ENCODE peak calls at places on chromosomes 4 and X, in four cellular contexts. One of them, this sample, is unnamed.

GRCh38 chrX:9578083-9578779 is 113.4 kb downstream of the TBL1X start:
- DNase-seq in SK-N-DZ: no peak
- DNase-seq in H7: no peak
- DNase-seq in cardiac muscle cell: peak
- DNase-seq in this sample: no peak

GRCh38 chr4:128979934-128980333 is 113.4 kb downstream of the SCLT1 start:
- DNase-seq in H7: no peak
- DNase-seq in SK-N-DZ: no peak
- DNase-seq in cardiac muscle cell: peak
- DNase-seq in this sample: no peak

GRCh38 chr4:185752881-185753280 is 59.1 kb downstream of the SORBS2 start:
- DNase-seq in cardiac muscle cell: no peak
- DNase-seq in H7: no peak
- DNase-seq in SK-N-DZ: no peak
- DNase-seq in this sample: no peak

GRCh38 chrX:108494416-108495095 is 54.9 kb downstream of the COL4A5 start:
- DNase-seq in cardiac muscle cell: peak
- DNase-seq in SK-N-DZ: no peak
- DNase-seq in H7: no peak
- DNase-seq in this sample: no peak

GRCh38 chr4:183249854-183250253 is 70.2 kb downstream of the CLDN22 start:
- DNase-seq in SK-N-DZ: peak
- DNase-seq in H7: no peak
- DNase-seq in cardiac muscle cell: peak
- DNase-seq in this sample: no peak

GRCh38 chrX:107676559-107677378 is 48.5 kb downstream of the PRPS1 start:
- DNase-seq in SK-N-DZ: peak
- DNase-seq in cardiac muscle cell: peak
- DNase-seq in H7: peak
- DNase-seq in this sample: peak

GRCh38 chr4:47238697-47239096 is 207.3 kb downstream of the GABRB1 start:
- DNase-seq in H7: no peak
- DNase-seq in cardiac muscle cell: no peak
- DNase-seq in SK-N-DZ: no peak
- DNase-seq in this sample: no peak

GRCh38 chr4:71677568-71677967 is 106.3 kb downstream of the GC start:
- DNase-seq in H7: peak
- DNase-seq in SK-N-DZ: no peak
- DNase-seq in cardiac muscle cell: no peak
- DNase-seq in this sample: no peak

GRCh38 chr4:38313999-38314561 is 349.9 kb upstream of the KLF3 start:
- DNase-seq in H7: no peak
- DNase-seq in cardiac muscle cell: peak
- DNase-seq in SK-N-DZ: no peak
- DNase-seq in this sample: no peak

GRCh38 chr4:75213480-75213879 is 280.6 kb downstream of the PARM1 start:
- DNase-seq in cardiac muscle cell: no peak
- DNase-seq in H7: no peak
- DNase-seq in SK-N-DZ: no peak
- DNase-seq in this sample: no peak

GRCh38 chr4:112523008-112523440 is 7.0 kb upstream of the NEUROG2 start:
- DNase-seq in H7: peak
- DNase-seq in SK-N-DZ: peak
- DNase-seq in cardiac muscle cell: peak
- DNase-seq in this sample: no peak

GRCh38 chrX:41491267-41492004 is 44.3 kb downstream of the NYX start:
- DNase-seq in cardiac muscle cell: peak
- DNase-seq in H7: peak
- DNase-seq in SK-N-DZ: no peak
- DNase-seq in this sample: no peak

GRCh38 chr4:78222575-78223186 is 165.6 kb downstream of the FRAS1 start:
- DNase-seq in SK-N-DZ: no peak
- DNase-seq in H7: no peak
- DNase-seq in cardiac muscle cell: no peak
- DNase-seq in this sample: no peak

GRCh38 chr4:68152411-68152810 is 22.7 kb upstream of the TMPRSS11F start:
- DNase-seq in H7: no peak
- DNase-seq in SK-N-DZ: no peak
- DNase-seq in cardiac muscle cell: peak
- DNase-seq in this sample: no peak

GRCh38 chr4:13386405-13387107 is 97.6 kb downstream of the RAB28 start:
- DNase-seq in cardiac muscle cell: no peak
- DNase-seq in SK-N-DZ: no peak
- DNase-seq in H7: no peak
- DNase-seq in this sample: no peak